ENCODE peak calls at places on chromosomes 3 and 15, in five cellular contexts. One of them, this sample, is unnamed.

GRCh38 chr3:136860541-136860940 is 1.5 kb upstream of the NCK1 start:
- DNase-seq in dorsolateral prefrontal cortex: no peak
- DNase-seq in Panc1: no peak
- DNase-seq in transverse colon: no peak
- DNase-seq in DND-41: no peak
- DNase-seq in this sample: no peak

GRCh38 chr3:58299839-58300516 is 6.1 kb upstream of the RPP14 start:
- DNase-seq in transverse colon: no peak
- DNase-seq in DND-41: no peak
- DNase-seq in Panc1: no peak
- DNase-seq in dorsolateral prefrontal cortex: no peak
- DNase-seq in this sample: peak

GRCh38 chr3:162196964-162197363 is 700.4 kb downstream of the OTOL1 start:
- DNase-seq in DND-41: no peak
- DNase-seq in Panc1: no peak
- DNase-seq in transverse colon: no peak
- DNase-seq in dorsolateral prefrontal cortex: no peak
- DNase-seq in this sample: no peak

GRCh38 chr3:126481808-126482502 is 6.3 kb upstream of the ZXDC start:
- DNase-seq in Panc1: no peak
- DNase-seq in DND-41: no peak
- DNase-seq in transverse colon: peak
- DNase-seq in dorsolateral prefrontal cortex: no peak
- DNase-seq in this sample: no peak

GRCh38 chr3:111081008-111081545 is 9.5 kb downstream of the NECTIN3 start:
- DNase-seq in transverse colon: no peak
- DNase-seq in Panc1: no peak
- DNase-seq in dorsolateral prefrontal cortex: no peak
- DNase-seq in DND-41: no peak
- DNase-seq in this sample: no peak

GRCh38 chr3:9248232-9249191 is 934 bp downstream of the SRGAP3 start:
- DNase-seq in dorsolateral prefrontal cortex: no peak
- DNase-seq in transverse colon: peak
- DNase-seq in Panc1: no peak
- DNase-seq in DND-41: no peak
- DNase-seq in this sample: no peak

GRCh38 chr3:53813229-53813628 is 33.0 kb downstream of the CHDH start:
- DNase-seq in Panc1: no peak
- DNase-seq in DND-41: no peak
- DNase-seq in dorsolateral prefrontal cortex: no peak
- DNase-seq in transverse colon: no peak
- DNase-seq in this sample: no peak

GRCh38 chr3:8667429-8668091 is 23.0 kb upstream of the SSUH2 start:
- DNase-seq in transverse colon: no peak
- DNase-seq in Panc1: no peak
- DNase-seq in DND-41: no peak
- DNase-seq in dorsolateral prefrontal cortex: no peak
- DNase-seq in this sample: no peak

GRCh38 chr15:69060041-69060481 is 45.6 kb downstream of the NOX5 start:
- DNase-seq in DND-41: no peak
- DNase-seq in Panc1: no peak
- DNase-seq in dorsolateral prefrontal cortex: no peak
- DNase-seq in transverse colon: peak
- DNase-seq in this sample: no peak

GRCh38 chr3:58487140-58487886 is 4.6 kb upstream of the KCTD6 start:
- DNase-seq in transverse colon: no peak
- DNase-seq in dorsolateral prefrontal cortex: peak
- DNase-seq in DND-41: no peak
- DNase-seq in Panc1: no peak
- DNase-seq in this sample: no peak

GRCh38 chr15:56942118-56942517 is 23.7 kb downstream of the TCF12 start:
- DNase-seq in DND-41: no peak
- DNase-seq in transverse colon: no peak
- DNase-seq in Panc1: no peak
- DNase-seq in dorsolateral prefrontal cortex: no peak
- DNase-seq in this sample: no peak

GRCh38 chr3:104582092-104582491 is 784.6 kb upstream of the ALCAM start:
- DNase-seq in dorsolateral prefrontal cortex: no peak
- DNase-seq in Panc1: no peak
- DNase-seq in transverse colon: no peak
- DNase-seq in DND-41: no peak
- DNase-seq in this sample: no peak

GRCh38 chr3:120615863-120616599 is 19.9 kb downstream of the NDUFB4 start:
- DNase-seq in dorsolateral prefrontal cortex: no peak
- DNase-seq in Panc1: no peak
- DNase-seq in DND-41: no peak
- DNase-seq in transverse colon: peak
- DNase-seq in this sample: peak

GRCh38 chr3:24119321-24119751 is 174.2 kb downstream of the NR1D2 start:
- DNase-seq in DND-41: no peak
- DNase-seq in dorsolateral prefrontal cortex: no peak
- DNase-seq in transverse colon: no peak
- DNase-seq in Panc1: no peak
- DNase-seq in this sample: peak

GRCh38 chr3:127535901-127536817 is 54.4 kb downstream of the TPRA1 start:
- DNase-seq in transverse colon: no peak
- DNase-seq in DND-41: peak
- DNase-seq in Panc1: no peak
- DNase-seq in dorsolateral prefrontal cortex: peak
- DNase-seq in this sample: no peak

GRCh38 chr15:36161781-36162212 is 417.6 kb upstream of the CDIN1 start:
- DNase-seq in Panc1: no peak
- DNase-seq in dorsolateral prefrontal cortex: no peak
- DNase-seq in transverse colon: no peak
- DNase-seq in DND-41: no peak
- DNase-seq in this sample: peak

GRCh38 chr15:85579011-85579701 is 198.8 kb downstream of the AKAP13 start:
- DNase-seq in Panc1: no peak
- DNase-seq in DND-41: no peak
- DNase-seq in dorsolateral prefrontal cortex: no peak
- DNase-seq in transverse colon: peak
- DNase-seq in this sample: no peak

GRCh38 chr3:168322941-168323340 is 227.2 kb upstream of the GOLIM4 start:
- DNase-seq in Panc1: no peak
- DNase-seq in dorsolateral prefrontal cortex: no peak
- DNase-seq in DND-41: no peak
- DNase-seq in transverse colon: no peak
- DNase-seq in this sample: no peak

GRCh38 chr15:90934949-90935751 is at the start of gene UNC45A:
- DNase-seq in DND-41: peak
- DNase-seq in Panc1: no peak
- DNase-seq in transverse colon: peak
- DNase-seq in dorsolateral prefrontal cortex: peak
- DNase-seq in this sample: peak

GRCh38 chr3:5304789-5305680 is 117.5 kb downstream of the EDEM1 start:
- DNase-seq in transverse colon: peak
- DNase-seq in DND-41: peak
- DNase-seq in Panc1: peak
- DNase-seq in dorsolateral prefrontal cortex: peak
- DNase-seq in this sample: peak

GRCh38 chr3:124283644-124284008 is 291.7 kb upstream of the ROPN1 start:
- DNase-seq in DND-41: no peak
- DNase-seq in dorsolateral prefrontal cortex: no peak
- DNase-seq in Panc1: no peak
- DNase-seq in transverse colon: no peak
- DNase-seq in this sample: no peak

GRCh38 chr15:45684533-45684932 is 49.7 kb downstream of the SQOR start:
- DNase-seq in dorsolateral prefrontal cortex: no peak
- DNase-seq in DND-41: no peak
- DNase-seq in Panc1: no peak
- DNase-seq in transverse colon: no peak
- DNase-seq in this sample: no peak

GRCh38 chr3:131221731-131222130 is 159.8 kb upstream of the NUDT16 start:
- DNase-seq in DND-41: no peak
- DNase-seq in Panc1: no peak
- DNase-seq in dorsolateral prefrontal cortex: no peak
- DNase-seq in transverse colon: no peak
- DNase-seq in this sample: no peak

GRCh38 chr3:176663376-176663775 is 533.9 kb downstream of the TBL1XR1 start:
- DNase-seq in dorsolateral prefrontal cortex: no peak
- DNase-seq in transverse colon: no peak
- DNase-seq in Panc1: no peak
- DNase-seq in DND-41: no peak
- DNase-seq in this sample: no peak

GRCh38 chr15:76134537-76134936 is 74.8 kb downstream of the TMEM266 start:
- DNase-seq in DND-41: no peak
- DNase-seq in dorsolateral prefrontal cortex: no peak
- DNase-seq in Panc1: no peak
- DNase-seq in transverse colon: no peak
- DNase-seq in this sample: no peak
- H3K4me3 ChIP-seq in DND-41: no peak
- H3K4me3 ChIP-seq in dorsolateral prefrontal cortex: no peak
- H3K4me3 ChIP-seq in Panc1: no peak
- H3K4me3 ChIP-seq in transverse colon: no peak
- H3K4me3 ChIP-seq in this sample: no peak

GRCh38 chr3:106167728-106168127 is 298.9 kb upstream of the CBLB start:
- DNase-seq in dorsolateral prefrontal cortex: no peak
- DNase-seq in transverse colon: no peak
- DNase-seq in Panc1: no peak
- DNase-seq in DND-41: no peak
- DNase-seq in this sample: no peak
- H3K4me3 ChIP-seq in dorsolateral prefrontal cortex: no peak
- H3K4me3 ChIP-seq in transverse colon: no peak
- H3K4me3 ChIP-seq in Panc1: no peak
- H3K4me3 ChIP-seq in DND-41: no peak
- H3K4me3 ChIP-seq in this sample: no peak

GRCh38 chr3:194475138-194475932 is 11.5 kb downstream of the ATP13A3 start:
- DNase-seq in Panc1: no peak
- DNase-seq in DND-41: no peak
- DNase-seq in dorsolateral prefrontal cortex: no peak
- DNase-seq in transverse colon: no peak
- DNase-seq in this sample: no peak

GRCh38 chr3:194481103-194481502 is 5.7 kb downstream of the ATP13A3 start:
- DNase-seq in DND-41: no peak
- DNase-seq in transverse colon: no peak
- DNase-seq in Panc1: no peak
- DNase-seq in dorsolateral prefrontal cortex: no peak
- DNase-seq in this sample: no peak

GRCh38 chr3:194474675-194475074 is 12.1 kb downstream of the ATP13A3 start:
- DNase-seq in DND-41: no peak
- DNase-seq in Panc1: no peak
- DNase-seq in transverse colon: no peak
- DNase-seq in dorsolateral prefrontal cortex: no peak
- DNase-seq in this sample: no peak

GRCh38 chr3:194475978-194476377 is 10.8 kb downstream of the ATP13A3 start:
- DNase-seq in Panc1: no peak
- DNase-seq in DND-41: no peak
- DNase-seq in dorsolateral prefrontal cortex: no peak
- DNase-seq in transverse colon: no peak
- DNase-seq in this sample: no peak

GRCh38 chr3:194476784-194477183 is 10.0 kb downstream of the ATP13A3 start:
- DNase-seq in transverse colon: peak
- DNase-seq in Panc1: no peak
- DNase-seq in DND-41: no peak
- DNase-seq in dorsolateral prefrontal cortex: no peak
- DNase-seq in this sample: no peak
- H3K4me3 ChIP-seq in transverse colon: no peak
- H3K4me3 ChIP-seq in Panc1: no peak
- H3K4me3 ChIP-seq in DND-41: no peak
- H3K4me3 ChIP-seq in dorsolateral prefrontal cortex: no peak
- H3K4me3 ChIP-seq in this sample: no peak

DNA sequence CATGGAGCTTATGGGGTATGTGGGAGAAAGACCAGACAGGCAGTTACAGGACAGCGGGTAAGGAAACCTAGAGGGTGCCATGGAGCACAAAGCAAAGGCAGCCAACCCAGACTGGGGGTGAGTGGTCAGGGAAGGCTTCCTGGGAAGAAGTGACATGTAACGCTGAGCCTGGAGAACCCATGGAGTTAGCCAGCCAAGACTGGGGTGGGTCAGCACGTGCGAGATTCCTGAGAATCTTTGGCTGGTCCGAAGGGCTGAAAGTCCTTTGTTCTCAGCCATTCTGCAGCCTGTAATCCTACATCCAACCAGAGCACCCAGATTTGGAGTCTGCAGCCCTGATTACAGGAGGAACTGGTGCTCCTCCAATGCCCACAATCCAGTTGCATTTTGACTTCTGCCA is 120.1 kb upstream of the WNT5A start:
- DNase-seq in DND-41: no peak
- DNase-seq in dorsolateral prefrontal cortex: no peak
- DNase-seq in Panc1: no peak
- DNase-seq in transverse colon: no peak
- DNase-seq in this sample: no peak
- H3K4me3 ChIP-seq in DND-41: no peak
- H3K4me3 ChIP-seq in dorsolateral prefrontal cortex: no peak
- H3K4me3 ChIP-seq in Panc1: no peak
- H3K4me3 ChIP-seq in transverse colon: no peak
- H3K4me3 ChIP-seq in this sample: no peak

DNA sequence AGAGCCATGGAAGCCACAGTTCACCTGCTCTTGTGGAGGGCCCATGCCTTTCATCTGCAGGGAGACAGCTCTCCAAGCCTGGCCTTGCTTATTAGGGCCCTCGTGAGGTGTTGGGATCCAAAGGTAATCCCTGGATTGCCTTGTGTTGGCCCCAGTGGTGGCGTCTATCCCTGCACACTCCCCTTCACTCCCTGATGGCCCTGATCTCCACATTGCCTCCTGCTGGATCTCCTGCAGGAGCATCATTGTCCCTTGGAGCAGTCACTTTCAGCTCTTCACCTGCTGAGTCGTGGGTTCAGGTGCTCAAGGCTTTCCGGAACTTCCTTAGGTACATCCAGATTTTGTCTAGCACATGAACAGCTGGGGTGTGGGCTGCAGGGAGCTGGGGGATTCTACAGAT is 7.0 kb downstream of the PPCDC start:
- DNase-seq in Panc1: no peak
- DNase-seq in dorsolateral prefrontal cortex: no peak
- DNase-seq in DND-41: no peak
- DNase-seq in transverse colon: no peak
- DNase-seq in this sample: no peak
- H3K4me3 ChIP-seq in Panc1: no peak
- H3K4me3 ChIP-seq in dorsolateral prefrontal cortex: no peak
- H3K4me3 ChIP-seq in DND-41: no peak
- H3K4me3 ChIP-seq in transverse colon: no peak
- H3K4me3 ChIP-seq in this sample: no peak

GRCh38 chr15:89912674-89913396 is at the start of gene ARPIN:
- DNase-seq in DND-41: no peak
- DNase-seq in transverse colon: peak
- DNase-seq in Panc1: no peak
- DNase-seq in dorsolateral prefrontal cortex: peak
- DNase-seq in this sample: no peak
- H3K4me3 ChIP-seq in DND-41: no peak
- H3K4me3 ChIP-seq in transverse colon: peak
- H3K4me3 ChIP-seq in Panc1: peak
- H3K4me3 ChIP-seq in dorsolateral prefrontal cortex: peak
- H3K4me3 ChIP-seq in this sample: peak

GRCh38 chr3:105836533-105836932 is 32.3 kb downstream of the CBLB start:
- DNase-seq in dorsolateral prefrontal cortex: no peak
- DNase-seq in Panc1: no peak
- DNase-seq in transverse colon: no peak
- DNase-seq in DND-41: no peak
- DNase-seq in this sample: no peak
- H3K4me3 ChIP-seq in dorsolateral prefrontal cortex: no peak
- H3K4me3 ChIP-seq in Panc1: no peak
- H3K4me3 ChIP-seq in transverse colon: no peak
- H3K4me3 ChIP-seq in DND-41: no peak
- H3K4me3 ChIP-seq in this sample: no peak

GRCh38 chr3:12004741-12005513 is 739 bp downstream of the SYN2 start:
- DNase-seq in DND-41: no peak
- DNase-seq in Panc1: no peak
- DNase-seq in dorsolateral prefrontal cortex: no peak
- DNase-seq in transverse colon: no peak
- DNase-seq in this sample: no peak
- H3K4me3 ChIP-seq in DND-41: no peak
- H3K4me3 ChIP-seq in Panc1: peak
- H3K4me3 ChIP-seq in dorsolateral prefrontal cortex: peak
- H3K4me3 ChIP-seq in transverse colon: no peak
- H3K4me3 ChIP-seq in this sample: no peak